ENCODE peak calls at places on chromosome 2, in seven cellular contexts. E is left ventricle myocardium inferior; R is activated T-helper 1 cell treated with anti-CD3 and anti-CD28 coated beads, Interleukin-2, amount 50 U/mL, for 16 hours; P is hippocampal formation; V is amygdala; K is posterior vena cava; F is retina. T is an unnamed sample.

GRCh38 chr2:96374211-96374951 is 38.8 kb downstream of the NCAPH start:
- DNase-seq in E (peak), R (no peak), P (no peak), V (peak), K (no peak), F (no peak), T (no peak)

GRCh38 chr2:147665035-147665434 is 179.8 kb upstream of the ACVR2A start:
- DNase-seq in E (no peak), R (no peak), P (no peak), V (no peak), K (no peak), F (no peak), T (no peak)

GRCh38 chr2:105179469-105180372 is 61.8 kb upstream of the GPR45 start:
- DNase-seq in E (no peak), R (no peak), P (no peak), V (peak), K (no peak), F (no peak), T (no peak)

GRCh38 chr2:79453918-79454317 is 58.9 kb upstream of the CTNNA2 start:
- DNase-seq in E (no peak), R (no peak), P (no peak), V (no peak), K (no peak), F (no peak), T (no peak)

GRCh38 chr2:239349448-239350135 is 51.2 kb downstream of the HDAC4 start:
- DNase-seq in E (no peak), R (no peak), P (no peak), V (no peak), K (no peak), F (no peak), T (no peak)

GRCh38 chr2:84830095-84830494 is 50.8 kb downstream of the TRABD2A start:
- DNase-seq in E (peak), R (no peak), P (no peak), V (no peak), K (peak), F (no peak), T (no peak)

GRCh38 chr2:112149866-112150435 is 11.8 kb downstream of the FBLN7 start:
- DNase-seq in E (no peak), R (no peak), P (no peak), V (no peak), K (peak), F (no peak), T (no peak)

GRCh38 chr2:109125595-109126500 is 3.2 kb upstream of the SH3RF3 start:
- DNase-seq in E (no peak), R (no peak), P (no peak), V (no peak), K (peak), F (no peak), T (no peak)

GRCh38 chr2:237474511-237474911 is 12.5 kb upstream of the MLPH start:
- DNase-seq in E (peak), R (no peak), P (no peak), V (no peak), K (no peak), F (no peak), T (no peak)

GRCh38 chr2:130391058-130391871 is 35.4 kb downstream of the PTPN18 start:
- DNase-seq in E (peak), R (peak), P (peak), V (peak), K (peak), F (peak), T (peak)

GRCh38 chr2:41326801-41327200 is 721.0 kb upstream of the PKDCC start:
- DNase-seq in E (no peak), R (no peak), P (no peak), V (no peak), K (no peak), F (peak), T (no peak)

GRCh38 chr2:58156780-58157179 is 84.3 kb downstream of the FANCL start:
- DNase-seq in E (no peak), R (no peak), P (no peak), V (no peak), K (no peak), F (no peak), T (no peak)

GRCh38 chr2:65161551-65162100 is 31.7 kb upstream of the RAB1A start:
- DNase-seq in E (no peak), R (no peak), P (no peak), V (no peak), K (no peak), F (no peak), T (no peak)

GRCh38 chr2:129732630-129733026 is 246.8 kb upstream of the RAB6C start:
- DNase-seq in E (no peak), R (no peak), P (no peak), V (no peak), K (peak), F (no peak), T (no peak)

GRCh38 chr2:240615830-240616547 is 9.3 kb upstream of the GPR35 start:
- DNase-seq in E (no peak), R (no peak), P (no peak), V (no peak), K (peak), F (no peak), T (no peak)

GRCh38 chr2:240140511-240140910 is at the start of gene OTOS:
- DNase-seq in E (no peak), R (no peak), P (no peak), V (no peak), K (peak), F (no peak), T (no peak)

GRCh38 chr2:2157400-2157799 is 173.7 kb downstream of the MYT1L start:
- DNase-seq in E (no peak), R (no peak), P (no peak), V (no peak), K (no peak), F (no peak), T (no peak)

GRCh38 chr2:1995987-1996386 is 251.7 kb upstream of the PXDN start:
- DNase-seq in E (no peak), R (no peak), P (no peak), V (no peak), K (no peak), F (no peak), T (peak)

GRCh38 chr2:169716229-169716886 is 17.3 kb upstream of the KLHL23 start:
- DNase-seq in E (no peak), R (no peak), P (no peak), V (no peak), K (no peak), F (peak), T (no peak)

GRCh38 chr2:29130295-29130694 is 15.1 kb downstream of the CLIP4 start:
- DNase-seq in E (no peak), R (peak), P (peak), V (no peak), K (no peak), F (no peak), T (no peak)

GRCh38 chr2:177894546-177894945 is 178.0 kb downstream of the PDE11A start:
- DNase-seq in E (no peak), R (no peak), P (no peak), V (no peak), K (no peak), F (no peak), T (no peak)

GRCh38 chr2:23426284-23426905 is 41.4 kb downstream of the KLHL29 start:
- DNase-seq in E (peak), R (no peak), P (no peak), V (no peak), K (peak), F (peak), T (no peak)

GRCh38 chr2:44297431-44297830 is 22.2 kb downstream of the SLC3A1 start:
- DNase-seq in E (no peak), R (no peak), P (no peak), V (no peak), K (no peak), F (no peak), T (no peak)

GRCh38 chr2:195642677-195643063 is 14.4 kb upstream of the SLC39A10 start:
- DNase-seq in E (no peak), R (no peak), P (no peak), V (no peak), K (no peak), F (no peak), T (no peak)

GRCh38 chr2:239935789-239936758 is 89.1 kb downstream of the NDUFA10 start:
- DNase-seq in E (peak), R (no peak), P (no peak), V (no peak), K (peak), F (no peak), T (no peak)

GRCh38 chr2:128765822-128766221 is 447.2 kb upstream of the HS6ST1 start:
- DNase-seq in E (no peak), R (no peak), P (no peak), V (no peak), K (no peak), F (peak), T (no peak)